ENCODE peak calls at places on chromosomes 1 and 21, in nine cellular contexts. T is IMR-90; X is mesenteric fat pad; L is HCT116; K is A549; I is effector CD8-positive, alpha-beta T cell; V is occipital lobe; W is EL; E is stimulated activated CD8-positive, alpha-beta memory T cell treated with anti-CD3 and anti-CD28 coated beads, Interleukin-7, amount 100 ng/mL, for 1 hour. Z is an unnamed sample.

GRCh38 chr1:94713472-94714141 is 106.5 kb upstream of the SLC44A3 start:
- DNase-seq in E (no peak), X (peak), V (peak), W (peak), L (peak), T (peak), I (no peak), K (peak), Z (no peak)

GRCh38 chr1:210866532-210866931 is 267.4 kb downstream of the KCNH1 start:
- DNase-seq in T (no peak), X (no peak), L (no peak), K (no peak), W (no peak), V (no peak), I (no peak), E (no peak), Z (no peak)

GRCh38 chr1:63775418-63776127 is 1.8 kb downstream of the ROR1 start:
- DNase-seq in L (no peak), E (no peak), I (no peak), T (peak), W (no peak), V (no peak), X (no peak), K (no peak), Z (no peak)

GRCh38 chr1:84853743-84854721 is 39.0 kb downstream of the LPAR3 start:
- DNase-seq in E (no peak), K (peak), L (peak), X (no peak), W (peak), T (peak), I (no peak), V (no peak), Z (peak)

GRCh38 chr1:223329664-223330420 is 34.1 kb downstream of the SUSD4 start:
- DNase-seq in I (no peak), K (no peak), W (no peak), V (no peak), L (no peak), E (no peak), X (no peak), T (no peak), Z (no peak)

GRCh38 chr1:60937720-60938119 is 144.6 kb upstream of the NFIA start:
- DNase-seq in T (no peak), L (no peak), V (no peak), X (no peak), K (no peak), I (no peak), W (no peak), E (no peak), Z (no peak)

GRCh38 chr21:42423197-42423675 is 19.5 kb downstream of the UBASH3A start:
- DNase-seq in K (no peak), I (no peak), W (no peak), V (no peak), E (no peak), X (no peak), T (no peak), L (no peak), Z (peak)

GRCh38 chr1:44447051-44447806 is 42.2 kb downstream of the RNF220 start:
- DNase-seq in T (no peak), E (no peak), L (no peak), W (no peak), K (no peak), V (no peak), X (no peak), I (no peak), Z (no peak)

GRCh38 chr1:26529655-26530539 is at the start of gene RPS6KA1:
- DNase-seq in T (peak), V (peak), K (peak), L (no peak), I (peak), W (peak), E (peak), X (no peak), Z (peak)

GRCh38 chr1:214296860-214297699 is 16.1 kb downstream of the SMYD2 start:
- DNase-seq in W (peak), T (peak), K (no peak), X (no peak), E (no peak), L (no peak), I (no peak), V (no peak), Z (no peak)

GRCh38 chr1:151968791-151969399 is 24.8 kb downstream of the S100A10 start:
- DNase-seq in W (peak), T (no peak), K (no peak), L (no peak), I (no peak), V (no peak), X (no peak), E (no peak), Z (no peak)

GRCh38 chr1:210478820-210479219 is 150.1 kb downstream of the HHAT start:
- DNase-seq in X (no peak), W (no peak), T (no peak), L (no peak), I (no peak), K (no peak), V (no peak), E (no peak), Z (no peak)

Z was measured in CD4-positive, alpha-beta memory T cell.